ENCODE peak calls at places on chromosomes 12 and 14, in eight cellular contexts. V, Z, H, L, N, D, X and J are unnamed samples.

GRCh38 chr12:30599631-30600030 is 96.0 kb downstream of the IPO8 start:
- DNase-seq in V (no peak), H (no peak), N (peak), X (no peak), Z (no peak), D (no peak), L (no peak), J (no peak)

GRCh38 chr12:126966498-126966897 is 1300.5 kb upstream of the TMEM132C start:
- DNase-seq in D (no peak), H (no peak), X (no peak), V (no peak), Z (no peak), N (no peak), L (no peak), J (no peak)

GRCh38 chr12:10243803-10244520 is 31.3 kb downstream of the GABARAPL1 start:
- DNase-seq in H (no peak), V (no peak), L (no peak), D (no peak), N (no peak), X (no peak), Z (no peak), J (no peak)

GRCh38 chr14:23347406-23348296 is 5.0 kb downstream of the SLC22A17 start:
- DNase-seq in Z (no peak), V (no peak), N (no peak), H (no peak), L (no peak), X (no peak), D (no peak), J (no peak)

GRCh38 chr12:102824218-102824835 is 92.7 kb downstream of the PAH start:
- DNase-seq in D (no peak), X (peak), H (peak), Z (no peak), L (no peak), N (peak), V (no peak), J (peak)

GRCh38 chr14:101068958-101069549 is 165.5 kb upstream of the RTL1 start:
- DNase-seq in N (no peak), H (no peak), Z (peak), X (no peak), D (peak), V (peak), L (no peak), J (no peak)

GRCh38 chr12:109910969-109911348 is 10.9 kb downstream of the TCHP start:
- DNase-seq in Z (no peak), N (peak), V (no peak), H (no peak), L (no peak), X (no peak), D (no peak), J (peak)

GRCh38 chr14:61381589-61381988 is 60.2 kb downstream of the PRKCH start:
- DNase-seq in L (no peak), Z (peak), D (no peak), N (no peak), X (no peak), V (no peak), H (peak), J (no peak)

GRCh38 chr12:64269161-64269560 is 47.1 kb upstream of the KICS2 start:
- DNase-seq in L (no peak), D (no peak), Z (no peak), N (no peak), V (no peak), H (no peak), X (no peak), J (no peak)

GRCh38 chr14:35879141-35879648 is 53.1 kb downstream of the BRMS1L start:
- DNase-seq in H (peak), N (no peak), Z (no peak), L (no peak), X (no peak), D (no peak), V (no peak), J (no peak)

GRCh38 chr12:95282266-95282665 is 64.7 kb downstream of the VEZT start:
- DNase-seq in L (no peak), D (no peak), Z (no peak), V (no peak), H (no peak), N (peak), X (no peak), J (no peak)

GRCh38 chr14:84807673-84808072 is 722.3 kb upstream of the FLRT2 start:
- DNase-seq in D (no peak), V (no peak), H (no peak), L (no peak), N (no peak), Z (no peak), X (no peak), J (no peak)

GRCh38 chr12:125453751-125454150 is 388.5 kb downstream of the AACS start:
- DNase-seq in Z (no peak), V (no peak), L (no peak), X (no peak), D (no peak), H (no peak), N (no peak), J (no peak)

GRCh38 chr14:91269076-91269991 is 24.8 kb upstream of the GPR68 start:
- DNase-seq in X (no peak), H (no peak), V (no peak), N (no peak), D (no peak), L (no peak), Z (no peak), J (no peak)

GRCh38 chr14:93543766-93544165 is 113.0 kb downstream of the UNC79 start:
- DNase-seq in H (peak), V (no peak), N (peak), Z (no peak), L (no peak), D (no peak), X (no peak), J (no peak)

GRCh38 chr14:32693114-32693513 is 245.6 kb upstream of the NPAS3 start:
- DNase-seq in D (no peak), N (no peak), V (no peak), H (peak), L (no peak), Z (no peak), X (no peak), J (no peak)

GRCh38 chr14:68791078-68791983 is 1.5 kb downstream of the ZFP36L1 start:
- DNase-seq in D (no peak), L (no peak), Z (no peak), X (no peak), H (peak), V (no peak), N (no peak), J (no peak)

GRCh38 chr14:81729622-81730021 is 196.0 kb upstream of the SEL1L start:
- DNase-seq in N (no peak), V (no peak), L (no peak), D (no peak), X (no peak), Z (no peak), H (no peak), J (no peak)

GRCh38 chr14:29475641-29476040 is 452.0 kb downstream of the PRKD1 start:
- DNase-seq in D (no peak), L (no peak), N (no peak), V (no peak), H (peak), Z (no peak), X (no peak), J (no peak)

GRCh38 chr12:109761631-109761950 is 48.0 kb downstream of the FAM222A start:
- DNase-seq in Z (peak), D (no peak), L (no peak), N (no peak), H (no peak), X (no peak), V (peak), J (no peak)

GRCh38 chr12:115988629-115989563 is 288.6 kb downstream of the MED13L start:
- DNase-seq in H (no peak), Z (no peak), L (no peak), V (no peak), D (no peak), N (no peak), X (no peak), J (no peak)

GRCh38 chr12:67358686-67359374 is 89.7 kb downstream of the CAND1 start:
- DNase-seq in L (no peak), V (no peak), N (no peak), H (no peak), X (no peak), D (no peak), Z (no peak), J (no peak)

GRCh38 chr12:100083308-100083707 is 59.4 kb downstream of the BLTP3B start:
- DNase-seq in N (no peak), V (no peak), L (no peak), H (no peak), D (no peak), X (no peak), Z (no peak), J (no peak)

GRCh38 chr14:36300337-36300736 is 20.1 kb downstream of the MBIP start:
- DNase-seq in X (no peak), D (no peak), N (no peak), L (no peak), Z (no peak), V (no peak), H (no peak), J (no peak)

GRCh38 chr14:102603293-102603907 is 11.0 kb downstream of the RCOR1 start:
- DNase-seq in X (no peak), Z (peak), H (no peak), L (no peak), D (no peak), N (no peak), V (no peak), J (no peak)

GRCh38 chr12:123986374-123986920 is 13.4 kb downstream of the ZNF664 start:
- DNase-seq in Z (peak), N (no peak), X (no peak), V (no peak), L (no peak), D (no peak), H (no peak), J (no peak)

GRCh38 chr14:68675233-68675577 is 117.7 kb downstream of the ZFP36L1 start:
- DNase-seq in N (no peak), Z (no peak), L (no peak), H (peak), X (no peak), D (no peak), V (peak), J (no peak)

GRCh38 chr14:61866932-61867920 is 105.0 kb downstream of the SNAPC1 start:
- DNase-seq in D (no peak), L (no peak), X (no peak), Z (no peak), H (no peak), N (no peak), V (no peak), J (no peak)

GRCh38 chr14:24911324-24912095 is 138.4 kb downstream of the STXBP6 start:
- DNase-seq in L (no peak), N (peak), V (no peak), D (no peak), X (no peak), H (peak), Z (no peak), J (no peak)

GRCh38 chr12:121996050-121996944 is 25.4 kb upstream of the BCL7A start:
- DNase-seq in H (no peak), Z (no peak), L (no peak), N (no peak), X (no peak), D (no peak), V (no peak), J (no peak)

GRCh38 chr12:29425722-29426121 is 44.8 kb upstream of the ERGIC2 start:
- DNase-seq in V (no peak), X (no peak), N (no peak), L (no peak), Z (no peak), D (no peak), H (no peak), J (no peak)

GRCh38 chr12:49970658-49971057 is 2.1 kb upstream of the AQP6 start:
- DNase-seq in D (no peak), X (no peak), L (no peak), V (peak), N (no peak), Z (no peak), H (no peak), J (no peak)

GRCh38 chr12:48786591-48787544 is 2.0 kb downstream of the ADCY6 start:
- DNase-seq in V (no peak), N (no peak), Z (no peak), H (no peak), L (no peak), X (peak), D (no peak), J (no peak)

GRCh38 chr14:69657961-69658360 is 46.6 kb downstream of the SUSD6 start:
- DNase-seq in H (peak), D (no peak), N (peak), X (no peak), L (no peak), V (no peak), Z (peak), J (no peak)

GRCh38 chr12:2691001-2691339 is 103.8 kb upstream of the FKBP4 start:
- DNase-seq in L (peak), D (no peak), H (no peak), V (no peak), N (peak), X (no peak), Z (no peak), J (peak)
- TF ChIP-seq CTCF in L (no peak), D (no peak), H (no peak), V (no peak), N (peak), X (no peak), Z (no peak), J (no peak)

DNA sequence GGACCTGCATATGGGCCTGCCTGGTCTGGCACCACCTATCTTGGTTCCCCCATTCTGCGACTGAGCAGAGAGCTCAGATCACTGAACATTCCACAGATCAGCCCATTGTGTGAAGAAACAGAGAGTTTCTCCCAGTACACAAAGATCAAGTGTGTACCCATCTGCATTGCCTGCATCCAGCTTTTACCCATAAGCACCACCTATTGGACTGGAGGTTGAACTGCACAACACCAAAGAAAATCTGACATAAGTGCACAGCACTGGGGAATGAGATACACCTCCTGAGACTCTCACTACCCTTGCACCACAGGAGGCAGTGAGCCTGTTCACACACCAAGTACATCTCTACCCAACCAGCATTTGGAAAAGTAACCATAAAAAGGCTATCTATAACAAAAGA is 362.6 kb upstream of the CLEC14A start:
- DNase-seq in V (no peak), Z (no peak), D (no peak), X (no peak), L (no peak), H (no peak), N (no peak), J (no peak)
- TF ChIP-seq CTCF in V (no peak), Z (no peak), D (no peak), X (no peak), L (no peak), H (no peak), N (no peak), J (no peak)

GRCh38 chr14:97446087-97446486 is 648.9 kb downstream of the VRK1 start:
- DNase-seq in L (no peak), V (no peak), N (no peak), H (no peak), D (no peak), X (no peak), Z (no peak), J (no peak)
- TF ChIP-seq CTCF in L (peak), V (no peak), N (no peak), H (no peak), D (no peak), X (no peak), Z (no peak), J (no peak)

GRCh38 chr14:75591331-75591946 is 13.0 kb downstream of the FLVCR2 start:
- DNase-seq in L (no peak), Z (no peak), X (no peak), N (no peak), H (no peak), V (peak), D (no peak), J (no peak)
- TF ChIP-seq CTCF in L (no peak), Z (no peak), X (no peak), N (no peak), H (no peak), V (no peak), D (no peak), J (no peak)

DNA sequence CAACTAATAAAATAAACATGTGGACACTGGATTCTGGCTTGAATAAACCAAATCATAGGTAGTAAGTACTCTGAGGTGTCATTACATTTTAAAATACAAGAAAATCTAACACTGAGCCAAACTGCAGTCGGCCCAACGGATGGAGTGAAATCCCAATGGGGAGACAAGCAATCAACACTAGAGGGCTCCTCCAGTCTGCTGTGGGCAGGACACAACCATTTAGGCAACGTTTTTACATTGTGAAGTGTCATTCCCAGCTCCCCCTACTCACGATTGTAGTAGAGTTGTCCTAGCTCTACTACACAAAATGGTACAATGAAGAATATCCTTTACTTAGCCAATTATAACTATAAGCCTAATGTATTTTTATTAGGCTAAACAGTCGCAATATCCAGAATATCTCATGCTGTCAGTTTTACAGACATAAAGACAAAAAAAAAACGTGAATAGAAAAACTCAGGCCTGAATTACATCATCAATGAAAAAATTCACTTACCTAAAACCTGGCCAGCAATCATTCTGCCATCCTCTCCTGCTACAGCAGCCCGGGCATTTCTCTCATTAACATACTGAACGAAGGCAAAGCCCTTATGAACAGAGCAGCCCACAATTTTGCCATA is 35.7 kb downstream of the HNRNPC start:
- DNase-seq in X (no peak), N (no peak), Z (no peak), H (no peak), L (no peak), V (no peak), D (no peak), J (peak)
- TF ChIP-seq CTCF in X (peak), N (peak), Z (no peak), H (peak), L (no peak), V (no peak), D (peak), J (no peak)

GRCh38 chr14:59314953-59315599 is 126.6 kb downstream of the DAAM1 start:
- DNase-seq in V (no peak), L (no peak), H (no peak), X (no peak), N (no peak), Z (no peak), D (no peak), J (no peak)

GRCh38 chr14:59313063-59314018 is 124.9 kb downstream of the DAAM1 start:
- DNase-seq in H (no peak), N (no peak), Z (no peak), L (no peak), X (no peak), D (no peak), V (no peak), J (no peak)

GRCh38 chr14:59311723-59312122 is 123.3 kb downstream of the DAAM1 start:
- DNase-seq in H (no peak), X (no peak), Z (no peak), L (no peak), D (no peak), N (no peak), V (no peak), J (no peak)

GRCh38 chr14:59317346-59317745 is 128.9 kb downstream of the DAAM1 start:
- DNase-seq in L (no peak), H (no peak), D (no peak), Z (no peak), X (no peak), V (no peak), N (no peak), J (no peak)

GRCh38 chr14:59314019-59314608 is 125.6 kb downstream of the DAAM1 start:
- DNase-seq in H (no peak), D (no peak), V (no peak), X (no peak), Z (no peak), L (no peak), N (no peak), J (no peak)
- TF ChIP-seq CTCF in H (no peak), D (no peak), V (no peak), X (no peak), Z (no peak), L (no peak), N (no peak), J (no peak)

DNA sequence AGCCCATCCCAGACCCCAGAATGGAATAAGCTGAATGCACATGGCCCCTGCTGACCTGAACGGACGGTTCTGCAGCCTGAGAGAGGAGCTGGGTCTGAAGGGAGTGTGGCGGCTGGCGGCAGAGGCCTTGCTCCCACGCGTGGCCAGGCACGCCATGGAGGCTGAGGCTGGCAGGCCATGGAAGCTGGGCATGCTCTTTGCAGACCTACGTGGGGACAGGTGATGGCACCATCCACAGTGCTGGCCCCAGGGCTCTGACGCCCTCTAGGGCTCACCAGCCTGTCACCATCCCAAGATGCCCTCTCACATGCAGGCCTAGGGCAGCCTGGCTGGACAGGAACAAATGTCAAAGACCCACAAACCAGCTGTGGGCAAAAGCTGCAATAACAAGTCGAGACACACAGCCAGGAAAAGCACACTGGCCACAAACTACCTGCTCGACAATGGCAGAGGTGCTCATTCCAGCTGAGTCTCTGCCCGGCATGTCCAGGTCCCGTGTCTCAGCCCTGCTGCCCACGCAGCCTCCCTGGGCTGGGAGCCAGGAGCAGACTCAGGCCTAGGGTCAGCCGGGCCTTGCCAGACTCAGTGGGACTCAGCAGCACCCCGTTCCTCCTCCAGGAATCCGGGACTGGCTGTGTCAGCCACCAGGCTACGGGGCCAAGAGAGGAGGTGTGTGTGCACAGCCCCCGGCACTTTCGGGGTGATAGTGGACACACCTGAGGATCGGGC is 19.7 kb downstream of the BTBD6 start:
- DNase-seq in X (no peak), Z (no peak), H (peak), V (no peak), L (no peak), D (no peak), N (no peak), J (no peak)
- TF ChIP-seq CTCF in X (peak), Z (no peak), H (no peak), V (no peak), L (no peak), D (no peak), N (no peak), J (no peak)

GRCh38 chr12:18898469-18898868 is 160.6 kb downstream of the CAPZA3 start:
- DNase-seq in V (no peak), D (no peak), H (peak), Z (no peak), L (no peak), X (no peak), N (peak), J (no peak)
- TF ChIP-seq CTCF in V (no peak), D (no peak), H (no peak), Z (no peak), L (no peak), X (no peak), N (no peak), J (no peak)

GRCh38 chr12:86729798-86730197 is 473.6 kb upstream of the MGAT4C start:
- DNase-seq in N (no peak), D (no peak), H (no peak), Z (no peak), V (no peak), L (no peak), X (no peak), J (no peak)
- TF ChIP-seq CTCF in N (no peak), D (no peak), H (no peak), Z (no peak), V (no peak), L (no peak), X (no peak), J (no peak)

GRCh38 chr12:6960291-6961277 is 9.4 kb downstream of the PTPN6 start:
- DNase-seq in H (no peak), N (no peak), X (peak), Z (no peak), D (no peak), L (no peak), V (peak), J (no peak)
- TF ChIP-seq CTCF in H (no peak), N (peak), X (no peak), Z (no peak), D (peak), L (no peak), V (no peak), J (no peak)